ENCODE peak calls at places on chromosomes 13 and 19, in four cellular contexts. Y is effector memory CD4-positive, alpha-beta T cell; Q is KBM-7; U is NCI-H748 treated with DMSO at 0.1 percent for 48 hours. H is an unnamed sample.

GRCh38 chr13:99496322-99497142 is 4.7 kb upstream of the TM9SF2 start:
- DNase-seq in Y (peak), Q (peak), U (no peak), H (peak)

GRCh38 chr19:30854661-30855060 is 482.5 kb downstream of the ZNF536 start:
- DNase-seq in Y (no peak), Q (no peak), U (no peak), H (no peak)

GRCh38 chr19:40370997-40371801 is 18.8 kb downstream of the HIPK4 start:
- DNase-seq in Y (no peak), Q (peak), U (no peak), H (no peak)

GRCh38 chr19:32646556-32646955 is 28.4 kb downstream of the ANKRD27 start:
- DNase-seq in Y (no peak), Q (no peak), U (no peak), H (no peak)

GRCh38 chr19:18649371-18650047 is 12.7 kb downstream of the KLHL26 start:
- DNase-seq in Y (no peak), Q (no peak), U (no peak), H (peak)

GRCh38 chr19:20503536-20503935 is 62.0 kb downstream of the ZNF737 start:
- DNase-seq in Y (no peak), Q (no peak), U (no peak), H (no peak)

GRCh38 chr13:111115051-111115840 is at the start of gene ARHGEF7:
- DNase-seq in Y (no peak), Q (no peak), U (no peak), H (peak)

GRCh38 chr13:65555973-65556372 is 1674.2 kb downstream of the PCDH9 start:
- DNase-seq in Y (no peak), Q (no peak), U (peak), H (no peak)

GRCh38 chr19:18696023-18696422 is 12.5 kb downstream of the CRTC1 start:
- DNase-seq in Y (no peak), Q (no peak), U (no peak), H (no peak)

GRCh38 chr13:109955598-109955997 is 169.2 kb upstream of the IRS2 start:
- DNase-seq in Y (no peak), Q (no peak), U (no peak), H (no peak)

GRCh38 chr13:113291129-113291528 is 5.9 kb upstream of the LAMP1 start:
- DNase-seq in Y (no peak), Q (no peak), U (no peak), H (no peak)

GRCh38 chr19:5983367-5983955 is 5.5 kb upstream of the RANBP3 start:
- DNase-seq in Y (no peak), Q (peak), U (no peak), H (no peak)

GRCh38 chr13:97976551-97977375 is 23.3 kb downstream of the IPO5 start:
- DNase-seq in Y (no peak), Q (no peak), U (peak), H (peak)

GRCh38 chr13:51587372-51587771 is 3.1 kb downstream of the WDFY2 start:
- DNase-seq in Y (no peak), Q (no peak), U (no peak), H (no peak)

GRCh38 chr19:42246143-42246868 is 3.9 kb upstream of the GSK3A start:
- DNase-seq in Y (no peak), Q (peak), U (no peak), H (peak)

GRCh38 chr13:94712287-94712811 is at the start of gene SOX21:
- DNase-seq in Y (no peak), Q (peak), U (peak), H (no peak)

GRCh38 chr19:17227798-17228367 is 1.9 kb downstream of the OCEL1 start:
- DNase-seq in Y (no peak), Q (no peak), U (no peak), H (no peak)

GRCh38 chr19:57779220-57779845 is 9.9 kb downstream of the ZNF586 start:
- DNase-seq in Y (no peak), Q (no peak), U (no peak), H (no peak)

GRCh38 chr19:5457709-5458108 is 2.5 kb downstream of the ZNRF4 start:
- DNase-seq in Y (no peak), Q (no peak), U (no peak), H (no peak)

GRCh38 chr13:39310961-39311360 is 272.7 kb downstream of the NHLRC3 start:
- DNase-seq in Y (no peak), Q (no peak), U (no peak), H (no peak)

GRCh38 chr13:20475927-20476691 is 49.5 kb downstream of the CRYL1 start:
- DNase-seq in Y (peak), Q (peak), U (no peak), H (no peak)

GRCh38 chr13:93038187-93038586 is 188.4 kb upstream of the GPC6 start:
- DNase-seq in Y (no peak), Q (no peak), U (no peak), H (no peak)

GRCh38 chr19:15091918-15092753 is 10.1 kb downstream of the OR1I1 start:
- DNase-seq in Y (no peak), Q (peak), U (peak), H (peak)

GRCh38 chr13:97262058-97262457 is 39.9 kb downstream of the MBNL2 start:
- DNase-seq in Y (peak), Q (peak), U (no peak), H (no peak)

GRCh38 chr19:53892981-53893325 is 11.0 kb downstream of the PRKCG start:
- DNase-seq in Y (no peak), Q (no peak), U (no peak), H (peak)

GRCh38 chr13:95546919-95547318 is 5.6 kb upstream of the CLDN10 start:
- DNase-seq in Y (no peak), Q (no peak), U (no peak), H (no peak)

H was measured in G401.